ENCODE peak calls at places on chromosomes 13 and 19, in seven cellular contexts. P is CD8-positive, alpha-beta memory T cell; J is sigmoid colon; M is heart right ventricle; R is DND-41; S is IMR-90; G is ascending aorta. H is an unnamed sample.

GRCh38 chr13:110916671-110917142 is 1.8 kb upstream of the ANKRD10 start:
- DNase-seq in P (no peak), R (no peak), M (no peak), J (no peak), G (no peak), S (peak), H (no peak)

GRCh38 chr13:99000137-99000536 is 22.3 kb upstream of the DOCK9 start:
- DNase-seq in S (no peak), J (no peak), G (no peak), M (no peak), P (no peak), R (no peak), H (peak)

GRCh38 chr19:50401505-50402450 is 17.0 kb upstream of the SPIB start:
- DNase-seq in P (no peak), M (no peak), S (no peak), J (no peak), G (no peak), R (no peak), H (no peak)

GRCh38 chr19:1475751-1476437 is 3.1 kb downstream of the C19orf25 start:
- DNase-seq in J (no peak), G (no peak), M (no peak), P (no peak), S (no peak), R (no peak), H (no peak)

GRCh38 chr13:28792992-28793391 is 27.1 kb upstream of the MTUS2 start:
- DNase-seq in P (no peak), M (no peak), S (peak), R (no peak), J (no peak), G (no peak), H (no peak)

GRCh38 chr13:47337781-47338507 is 441.1 kb upstream of the HTR2A start:
- DNase-seq in S (peak), P (no peak), J (no peak), G (no peak), M (no peak), R (no peak), H (no peak)

GRCh38 chr13:48715977-48716376 is 62.2 kb downstream of the CYSLTR2 start:
- DNase-seq in M (no peak), R (no peak), G (no peak), J (no peak), S (no peak), P (no peak), H (peak)

GRCh38 chr13:30752991-30753616 is 17.8 kb downstream of the ALOX5AP start:
- DNase-seq in R (no peak), M (no peak), G (no peak), P (no peak), J (no peak), S (no peak), H (no peak)

GRCh38 chr19:18894254-18895037 is 1.5 kb downstream of the CERS1 start:
- DNase-seq in J (no peak), S (peak), G (no peak), P (no peak), M (no peak), R (no peak), H (no peak)

GRCh38 chr13:106416645-106417044 is 118.8 kb downstream of the EFNB2 start:
- DNase-seq in P (no peak), J (no peak), R (no peak), M (no peak), G (no peak), S (no peak), H (no peak)

GRCh38 chr13:99976502-99977115 is 5.0 kb upstream of the ZIC2 start:
- DNase-seq in R (no peak), S (no peak), P (no peak), M (no peak), J (no peak), G (no peak), H (no peak)

GRCh38 chr19:47310819-47311218 is 1.2 kb downstream of the C5AR1 start:
- DNase-seq in S (peak), G (no peak), P (no peak), J (no peak), R (no peak), M (peak), H (no peak)

GRCh38 chr19:47445527-47445926 is 26.2 kb downstream of the SLC8A2 start:
- DNase-seq in P (no peak), J (no peak), G (no peak), M (no peak), S (no peak), R (no peak), H (no peak)

GRCh38 chr19:18304496-18305312 is 18.2 kb downstream of the LSM4 start:
- DNase-seq in M (peak), S (peak), R (peak), G (peak), P (peak), J (peak), H (peak)

GRCh38 chr13:32195713-32196112 is 119.5 kb downstream of the ZAR1L start:
- DNase-seq in S (no peak), G (no peak), J (no peak), M (no peak), P (no peak), R (no peak), H (no peak)

GRCh38 chr13:90889906-90890305 is 457.6 kb upstream of the MIR17HG start:
- DNase-seq in J (no peak), P (no peak), G (no peak), R (no peak), M (no peak), S (no peak), H (no peak)

GRCh38 chr19:54247106-54247930 is 4.7 kb upstream of the LILRA6 start:
- DNase-seq in M (no peak), J (no peak), G (no peak), P (no peak), S (no peak), R (no peak), H (no peak)

GRCh38 chr19:41924151-41925145 is 3.8 kb downstream of the ERFL start:
- DNase-seq in S (no peak), R (no peak), P (no peak), J (no peak), G (no peak), M (no peak), H (no peak)

GRCh38 chr13:25916119-25916518 is 135.7 kb downstream of the SHISA2 start:
- DNase-seq in S (no peak), M (no peak), R (no peak), J (no peak), G (no peak), P (no peak), H (no peak)

GRCh38 chr13:78602561-78603239 is 652 bp downstream of the POU4F1 start:
- DNase-seq in G (no peak), S (no peak), P (no peak), J (no peak), R (no peak), M (no peak), H (peak)

GRCh38 chr13:73607489-73608156 is 526.6 kb downstream of the KLF12 start:
- DNase-seq in S (peak), P (no peak), R (no peak), G (no peak), M (no peak), J (no peak), H (no peak)

GRCh38 chr13:107865643-107866006 is 349.7 kb downstream of the LIG4 start:
- DNase-seq in M (no peak), R (no peak), P (no peak), S (peak), J (no peak), G (no peak), H (no peak)

GRCh38 chr19:50924576-50924975 is 13.4 kb upstream of the KLK4 start:
- DNase-seq in P (no peak), R (no peak), M (no peak), S (no peak), J (no peak), G (no peak), H (no peak)

GRCh38 chr19:8558325-8558724 is 18.9 kb downstream of the MYO1F start:
- DNase-seq in P (no peak), R (no peak), J (no peak), G (no peak), S (no peak), M (no peak), H (no peak)

GRCh38 chr13:113934576-113934975 is 39.3 kb downstream of the C13orf46 start:
- DNase-seq in R (no peak), P (no peak), J (peak), S (no peak), G (no peak), M (no peak), H (no peak)
- H3K27ac ChIP-seq in R (no peak), P (no peak), J (no peak), S (no peak), G (peak), M (no peak), H (no peak)

DNA sequence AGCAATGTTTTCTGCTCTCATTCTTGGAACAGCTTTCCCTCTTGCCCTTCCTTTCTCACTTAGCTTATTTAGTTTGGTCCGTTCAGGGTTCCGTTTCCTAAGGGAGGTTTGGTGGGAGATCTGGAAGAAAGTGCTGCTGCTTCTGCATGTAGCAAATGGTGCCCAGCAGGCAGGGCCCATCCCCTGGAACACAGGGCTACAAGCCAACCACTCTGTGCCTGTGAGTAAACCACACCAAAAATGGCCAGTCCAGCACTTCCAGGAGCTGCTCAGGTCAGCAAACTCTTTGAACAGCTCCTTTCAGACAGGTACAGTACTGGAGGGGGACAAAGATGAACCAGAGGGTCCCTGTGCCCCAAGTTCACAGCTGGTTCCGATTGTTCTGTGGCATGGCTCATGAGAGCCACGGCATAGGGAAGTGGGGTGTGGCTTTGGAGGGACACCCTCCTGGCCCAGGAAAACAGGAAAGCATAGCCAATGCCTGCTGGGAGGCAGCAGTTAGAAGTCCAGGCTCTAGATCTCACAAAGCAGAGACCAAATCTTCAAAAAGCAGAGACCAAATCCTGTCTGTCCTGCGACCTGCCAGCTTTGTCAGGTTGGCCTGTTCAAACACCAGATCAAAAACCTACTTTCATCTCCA is 39.5 kb downstream of the FAM124A start:
- DNase-seq in J (peak), P (no peak), S (no peak), R (no peak), M (no peak), G (no peak), H (no peak)
- H3K27ac ChIP-seq in J (peak), P (no peak), S (no peak), R (no peak), M (no peak), G (no peak), H (no peak)

GRCh38 chr19:16645140-16645539 is 14.8 kb downstream of the SMIM7 start:
- DNase-seq in P (no peak), G (no peak), R (no peak), J (no peak), M (no peak), S (no peak), H (no peak)
- H3K27ac ChIP-seq in P (no peak), G (no peak), R (no peak), J (no peak), M (no peak), S (no peak), H (no peak)

GRCh38 chr19:16394681-16395375 is 70.2 kb downstream of the KLF2 start:
- DNase-seq in G (no peak), J (no peak), S (peak), M (no peak), P (no peak), R (no peak), H (no peak)

GRCh38 chr19:16397791-16398529 is 73.3 kb downstream of the KLF2 start:
- DNase-seq in J (no peak), P (no peak), S (no peak), G (no peak), M (no peak), R (no peak), H (no peak)

GRCh38 chr19:16402076-16402475 is 69.7 kb downstream of the EPS15L1 start:
- DNase-seq in J (no peak), P (no peak), S (no peak), G (no peak), M (no peak), R (no peak), H (no peak)

GRCh38 chr19:16400911-16401675 is 70.7 kb downstream of the EPS15L1 start:
- DNase-seq in P (no peak), R (no peak), M (no peak), G (no peak), S (peak), J (no peak), H (no peak)

DNA sequence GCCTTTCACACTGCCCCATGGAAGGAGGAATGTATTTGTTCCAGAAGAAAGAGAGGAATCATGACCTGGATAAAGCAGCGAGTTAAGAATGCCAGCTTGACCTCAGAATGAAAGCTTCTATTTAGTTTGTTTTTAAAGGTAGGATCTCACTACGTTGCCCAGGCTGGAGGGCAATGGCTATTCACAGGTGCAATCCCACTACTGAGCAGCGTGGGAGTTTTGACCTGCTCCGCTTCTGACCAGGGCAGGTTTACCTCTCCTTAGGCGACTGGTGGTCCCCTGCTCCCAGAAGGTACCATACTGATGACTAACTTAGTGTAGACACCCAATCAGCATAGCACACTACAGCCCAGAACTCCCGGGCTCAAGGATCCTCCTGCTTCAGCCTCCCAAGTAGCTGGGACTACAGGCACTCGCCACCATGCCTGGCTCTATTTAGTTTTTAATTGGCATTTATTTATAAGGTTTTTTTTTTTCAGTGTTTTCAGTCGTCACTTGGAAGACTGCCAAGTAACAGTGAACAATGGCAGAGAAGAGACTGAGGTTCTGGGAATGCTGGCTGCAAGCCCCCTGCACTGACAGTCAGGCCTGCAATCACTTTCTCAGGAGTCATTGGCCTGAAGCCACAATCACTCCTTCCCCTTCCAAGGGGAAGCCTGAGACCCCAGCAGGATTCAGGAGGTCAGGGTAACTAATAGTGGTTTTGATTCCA is 73.1 kb downstream of the EPS15L1 start:
- DNase-seq in M (no peak), S (peak), R (no peak), J (no peak), G (no peak), P (no peak), H (no peak)
- H3K27ac ChIP-seq in M (peak), S (no peak), R (no peak), J (peak), G (peak), P (no peak), H (no peak)

DNA sequence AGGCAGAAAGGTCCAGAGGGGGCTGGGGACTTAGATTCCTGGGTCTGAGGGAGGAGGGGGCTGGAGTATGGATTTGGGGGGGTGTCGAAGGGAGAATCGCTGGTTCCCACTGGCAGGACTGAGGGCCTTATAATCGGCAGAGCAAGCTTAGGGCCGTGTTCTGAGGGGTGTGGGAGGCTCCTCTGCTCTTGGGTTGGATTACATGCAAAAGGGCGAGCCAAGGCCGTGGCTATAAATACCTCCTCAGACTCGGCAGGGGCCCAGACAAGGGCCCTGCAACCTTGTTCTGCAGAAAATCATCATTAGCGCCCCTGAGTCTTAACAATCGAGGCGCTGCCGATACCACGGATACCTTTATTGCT is 707 bp upstream of the MAMSTR start:
- DNase-seq in S (no peak), M (no peak), J (no peak), P (no peak), G (no peak), R (no peak), H (no peak)
- H3K27ac ChIP-seq in S (no peak), M (peak), J (peak), P (peak), G (peak), R (peak), H (peak)

GRCh38 chr19:12806242-12807131 is at the start of gene RNASEH2A:
- DNase-seq in G (no peak), R (peak), M (peak), P (peak), J (peak), S (peak), H (peak)
- H3K27ac ChIP-seq in G (peak), R (peak), M (no peak), P (peak), J (peak), S (peak), H (peak)

GRCh38 chr19:38293281-38293680 is 10.8 kb upstream of the C19orf33 start:
- DNase-seq in R (no peak), P (no peak), G (no peak), J (no peak), M (no peak), S (no peak), H (no peak)

GRCh38 chr19:38289955-38290354 is 14.1 kb upstream of the C19orf33 start:
- DNase-seq in S (no peak), M (no peak), G (no peak), J (no peak), R (no peak), P (no peak), H (no peak)

GRCh38 chr19:38291855-38292254 is 12.2 kb upstream of the C19orf33 start:
- DNase-seq in M (no peak), J (no peak), P (no peak), S (no peak), R (no peak), G (no peak), H (no peak)

GRCh38 chr19:38288127-38288855 is 15.8 kb upstream of the C19orf33 start:
- DNase-seq in R (no peak), J (no peak), P (no peak), G (no peak), M (no peak), S (no peak), H (no peak)

GRCh38 chr19:38290631-38291147 is 13.4 kb upstream of the C19orf33 start:
- DNase-seq in R (no peak), S (peak), G (no peak), M (no peak), P (no peak), J (no peak), H (no peak)
- H3K27ac ChIP-seq in R (no peak), S (peak), G (no peak), M (no peak), P (no peak), J (peak), H (no peak)

GRCh38 chr19:444677-445210 is 16.1 kb downstream of the SHC2 start:
- DNase-seq in G (no peak), S (no peak), M (no peak), R (no peak), P (no peak), J (no peak), H (no peak)

GRCh38 chr19:447816-448546 is 12.9 kb downstream of the SHC2 start:
- DNase-seq in J (peak), S (no peak), R (no peak), G (no peak), P (no peak), M (peak), H (no peak)

GRCh38 chr19:443005-443404 is 17.8 kb downstream of the SHC2 start:
- DNase-seq in G (no peak), J (no peak), S (no peak), P (no peak), M (no peak), R (no peak), H (no peak)

GRCh38 chr19:449916-450315 is 10.9 kb downstream of the SHC2 start:
- DNase-seq in R (no peak), P (no peak), S (no peak), J (no peak), G (no peak), M (no peak), H (no peak)

DNA sequence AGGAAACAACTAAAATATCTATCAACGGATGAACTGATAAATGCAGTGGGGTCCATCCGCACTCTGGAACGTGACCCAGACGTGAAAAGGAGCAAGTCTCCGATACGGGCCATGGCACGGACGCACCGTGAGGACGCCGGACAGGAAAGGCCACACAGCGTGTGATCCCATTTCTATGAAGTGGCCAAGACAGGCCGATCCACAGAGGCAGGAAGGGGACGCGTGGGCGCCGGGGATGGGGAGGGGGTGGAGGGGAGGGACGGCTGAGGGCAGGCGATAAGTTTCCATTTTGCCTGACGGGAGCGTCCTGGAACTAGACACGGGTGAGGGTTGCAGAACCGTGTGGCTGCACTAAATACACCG is 13.8 kb downstream of the SHC2 start:
- DNase-seq in R (no peak), M (no peak), P (no peak), G (no peak), S (no peak), J (no peak), H (no peak)
- H3K27ac ChIP-seq in R (no peak), M (no peak), P (no peak), G (no peak), S (no peak), J (peak), H (no peak)

GRCh38 chr13:93230466-93230865 is 3.9 kb downstream of the GPC6 start:
- DNase-seq in G (no peak), J (no peak), M (no peak), S (peak), R (no peak), P (no peak), H (no peak)
- H3K27ac ChIP-seq in G (peak), J (peak), M (no peak), S (no peak), R (no peak), P (no peak), H (no peak)

H was measured in OCI-LY7.